ENCODE peak calls at places on chromosome 10, in five cellular contexts. One of them, this sample, is unnamed.

GRCh38 chr10:132066186-132066585 is 440 bp downstream of the JAKMIP3 start:
- DNase-seq in thoracic aorta: no peak
- DNase-seq in IMR-90: no peak
- DNase-seq in GM13977: no peak
- DNase-seq in lower lobe of right lung: no peak
- DNase-seq in this sample: no peak

GRCh38 chr10:17229967-17230682 is 2.1 kb downstream of the VIM start:
- DNase-seq in lower lobe of right lung: peak
- DNase-seq in thoracic aorta: no peak
- DNase-seq in GM13977: peak
- DNase-seq in IMR-90: peak
- DNase-seq in this sample: peak

GRCh38 chr10:44326474-44327030 is 58.3 kb downstream of the CXCL12 start:
- DNase-seq in IMR-90: no peak
- DNase-seq in lower lobe of right lung: no peak
- DNase-seq in thoracic aorta: no peak
- DNase-seq in GM13977: no peak
- DNase-seq in this sample: no peak

GRCh38 chr10:52739380-52740154 is 33.0 kb downstream of the MBL2 start:
- DNase-seq in GM13977: no peak
- DNase-seq in IMR-90: no peak
- DNase-seq in lower lobe of right lung: no peak
- DNase-seq in thoracic aorta: no peak
- DNase-seq in this sample: no peak

GRCh38 chr10:70704211-70704610 is 31.9 kb downstream of the ADAMTS14 start:
- DNase-seq in thoracic aorta: no peak
- DNase-seq in IMR-90: no peak
- DNase-seq in GM13977: no peak
- DNase-seq in lower lobe of right lung: no peak
- DNase-seq in this sample: no peak

GRCh38 chr10:79235765-79236755 is 111.2 kb upstream of the PPIF start:
- DNase-seq in lower lobe of right lung: no peak
- DNase-seq in thoracic aorta: no peak
- DNase-seq in GM13977: no peak
- DNase-seq in IMR-90: no peak
- DNase-seq in this sample: no peak

GRCh38 chr10:113084031-113084430 is 134.0 kb downstream of the TCF7L2 start:
- DNase-seq in thoracic aorta: no peak
- DNase-seq in lower lobe of right lung: no peak
- DNase-seq in IMR-90: peak
- DNase-seq in GM13977: no peak
- DNase-seq in this sample: no peak

GRCh38 chr10:110422548-110422947 is 75.2 kb upstream of the DUSP5 start:
- DNase-seq in thoracic aorta: no peak
- DNase-seq in IMR-90: no peak
- DNase-seq in GM13977: no peak
- DNase-seq in lower lobe of right lung: no peak
- DNase-seq in this sample: no peak

GRCh38 chr10:86815640-86816039 is 59.2 kb downstream of the BMPR1A start:
- DNase-seq in GM13977: no peak
- DNase-seq in IMR-90: no peak
- DNase-seq in thoracic aorta: no peak
- DNase-seq in lower lobe of right lung: no peak
- DNase-seq in this sample: no peak

GRCh38 chr10:101839421-101840063 is 4.1 kb downstream of the KCNIP2 start:
- DNase-seq in IMR-90: peak
- DNase-seq in thoracic aorta: no peak
- DNase-seq in GM13977: peak
- DNase-seq in lower lobe of right lung: peak
- DNase-seq in this sample: peak

GRCh38 chr10:132422169-132422691 is 25.2 kb downstream of the PWWP2B start:
- DNase-seq in IMR-90: no peak
- DNase-seq in thoracic aorta: no peak
- DNase-seq in GM13977: peak
- DNase-seq in lower lobe of right lung: no peak
- DNase-seq in this sample: no peak

GRCh38 chr10:13743101-13743693 is 156.4 kb downstream of the PRPF18 start:
- DNase-seq in lower lobe of right lung: no peak
- DNase-seq in GM13977: peak
- DNase-seq in thoracic aorta: no peak
- DNase-seq in IMR-90: peak
- DNase-seq in this sample: peak

GRCh38 chr10:76411719-76412435 is 980.5 kb downstream of the LRMDA start:
- DNase-seq in thoracic aorta: no peak
- DNase-seq in lower lobe of right lung: no peak
- DNase-seq in IMR-90: no peak
- DNase-seq in GM13977: no peak
- DNase-seq in this sample: no peak

GRCh38 chr10:74008212-74008731 is 10.4 kb downstream of the VCL start:
- DNase-seq in IMR-90: peak
- DNase-seq in thoracic aorta: no peak
- DNase-seq in lower lobe of right lung: no peak
- DNase-seq in GM13977: peak
- DNase-seq in this sample: peak

GRCh38 chr10:25562547-25562946 is 371.5 kb upstream of the MYO3A start:
- DNase-seq in lower lobe of right lung: no peak
- DNase-seq in GM13977: no peak
- DNase-seq in thoracic aorta: no peak
- DNase-seq in IMR-90: no peak
- DNase-seq in this sample: no peak

GRCh38 chr10:79314761-79315601 is 32.3 kb upstream of the PPIF start:
- DNase-seq in lower lobe of right lung: peak
- DNase-seq in IMR-90: no peak
- DNase-seq in thoracic aorta: no peak
- DNase-seq in GM13977: no peak
- DNase-seq in this sample: no peak

GRCh38 chr10:33129181-33129928 is 171.3 kb upstream of the ITGB1 start:
- DNase-seq in IMR-90: peak
- DNase-seq in GM13977: no peak
- DNase-seq in thoracic aorta: no peak
- DNase-seq in lower lobe of right lung: no peak
- DNase-seq in this sample: no peak

GRCh38 chr10:33134011-33134751 is 176.2 kb upstream of the ITGB1 start:
- DNase-seq in GM13977: no peak
- DNase-seq in IMR-90: peak
- DNase-seq in thoracic aorta: peak
- DNase-seq in lower lobe of right lung: peak
- DNase-seq in this sample: no peak

GRCh38 chr10:33133557-33133956 is 175.5 kb upstream of the ITGB1 start:
- DNase-seq in lower lobe of right lung: no peak
- DNase-seq in IMR-90: no peak
- DNase-seq in thoracic aorta: no peak
- DNase-seq in GM13977: no peak
- DNase-seq in this sample: no peak

GRCh38 chr10:33129987-33130386 is 172.0 kb upstream of the ITGB1 start:
- DNase-seq in GM13977: no peak
- DNase-seq in lower lobe of right lung: no peak
- DNase-seq in IMR-90: peak
- DNase-seq in thoracic aorta: no peak
- DNase-seq in this sample: no peak

DNA sequence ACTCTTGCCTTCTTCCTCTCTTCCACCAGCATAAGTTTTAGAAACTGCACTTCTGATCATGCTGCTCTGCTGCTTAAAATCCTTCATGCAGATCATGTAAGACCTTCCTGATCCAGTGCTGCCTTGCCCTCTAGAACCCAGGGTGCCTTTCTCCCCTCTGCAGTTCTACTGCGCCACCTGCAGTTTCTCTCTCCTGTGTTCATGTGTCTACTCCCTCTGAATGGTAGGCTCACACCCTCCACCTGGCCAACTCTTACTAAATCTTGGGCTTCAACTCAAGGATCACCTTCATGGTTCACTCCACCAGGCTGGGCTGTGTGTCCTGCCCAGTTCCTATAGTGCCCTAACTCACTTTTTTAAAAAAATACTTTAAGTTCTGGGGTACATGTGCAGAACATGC is 174.6 kb upstream of the ITGB1 start:
- DNase-seq in IMR-90: no peak
- DNase-seq in thoracic aorta: no peak
- DNase-seq in GM13977: no peak
- DNase-seq in lower lobe of right lung: no peak
- DNase-seq in this sample: no peak
- TF ChIP-seq CTCF in IMR-90: no peak
- TF ChIP-seq CTCF in thoracic aorta: no peak
- TF ChIP-seq CTCF in GM13977: no peak
- TF ChIP-seq CTCF in lower lobe of right lung: no peak
- TF ChIP-seq CTCF in this sample: no peak

DNA sequence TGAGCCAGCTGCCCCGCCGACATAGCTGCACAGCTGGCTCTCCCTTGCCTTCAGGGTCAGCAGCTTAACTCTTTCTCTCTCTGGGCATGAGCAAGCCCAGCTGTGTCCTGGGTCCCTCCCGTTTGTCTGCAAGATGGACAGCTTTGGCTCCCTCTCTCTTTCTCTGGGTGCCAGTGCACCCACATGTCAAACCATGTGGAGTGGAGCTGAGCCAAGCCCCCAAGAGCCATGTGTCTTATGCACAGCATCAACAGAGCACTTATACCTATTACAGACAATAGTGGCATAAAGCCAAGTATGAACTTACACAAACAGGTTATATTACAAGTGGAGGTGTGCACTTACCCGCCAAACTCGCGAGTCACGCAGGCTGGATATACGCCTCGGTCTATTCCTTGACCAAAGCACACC is 35.7 kb upstream of the MTPAP start:
- DNase-seq in thoracic aorta: no peak
- DNase-seq in IMR-90: peak
- DNase-seq in lower lobe of right lung: no peak
- DNase-seq in GM13977: peak
- DNase-seq in this sample: no peak
- TF ChIP-seq CTCF in thoracic aorta: no peak
- TF ChIP-seq CTCF in IMR-90: peak
- TF ChIP-seq CTCF in lower lobe of right lung: peak
- TF ChIP-seq CTCF in GM13977: peak
- TF ChIP-seq CTCF in this sample: peak

GRCh38 chr10:4006051-4006450 is 221.0 kb upstream of the KLF6 start:
- DNase-seq in lower lobe of right lung: peak
- DNase-seq in GM13977: no peak
- DNase-seq in thoracic aorta: no peak
- DNase-seq in IMR-90: no peak
- DNase-seq in this sample: no peak

GRCh38 chr10:4008676-4009382 is 223.8 kb upstream of the KLF6 start:
- DNase-seq in thoracic aorta: no peak
- DNase-seq in lower lobe of right lung: no peak
- DNase-seq in IMR-90: peak
- DNase-seq in GM13977: no peak
- DNase-seq in this sample: no peak

GRCh38 chr10:4004990-4005389 is 220.0 kb upstream of the KLF6 start:
- DNase-seq in IMR-90: no peak
- DNase-seq in lower lobe of right lung: no peak
- DNase-seq in thoracic aorta: no peak
- DNase-seq in GM13977: no peak
- DNase-seq in this sample: no peak

GRCh38 chr10:4007771-4008170 is 222.8 kb upstream of the KLF6 start:
- DNase-seq in IMR-90: no peak
- DNase-seq in GM13977: no peak
- DNase-seq in lower lobe of right lung: no peak
- DNase-seq in thoracic aorta: no peak
- DNase-seq in this sample: no peak

DNA sequence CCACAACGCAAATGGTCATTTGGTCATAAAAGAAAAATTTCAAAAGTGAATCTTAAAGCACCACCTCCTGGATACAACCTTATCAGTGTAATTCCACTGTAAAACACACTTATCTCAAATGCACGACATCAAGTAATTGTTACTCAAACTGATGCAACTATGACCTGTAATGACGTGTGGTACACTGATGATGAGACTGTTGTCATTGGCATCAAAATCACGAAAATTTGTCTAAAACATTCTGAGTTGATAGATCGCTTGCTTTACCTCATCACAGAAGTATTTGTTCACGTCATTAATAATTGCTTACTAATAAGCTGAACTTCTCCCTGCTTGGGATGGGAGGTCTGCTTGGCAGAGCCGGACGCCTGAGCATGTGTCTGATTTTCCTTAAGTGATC is 221.8 kb upstream of the KLF6 start:
- DNase-seq in IMR-90: peak
- DNase-seq in lower lobe of right lung: no peak
- DNase-seq in thoracic aorta: no peak
- DNase-seq in GM13977: no peak
- DNase-seq in this sample: no peak
- TF ChIP-seq CTCF in IMR-90: no peak
- TF ChIP-seq CTCF in lower lobe of right lung: no peak
- TF ChIP-seq CTCF in thoracic aorta: no peak
- TF ChIP-seq CTCF in GM13977: no peak
- TF ChIP-seq CTCF in this sample: no peak

GRCh38 chr10:98659951-98660350 is 213.2 kb upstream of the HPS1 start:
- DNase-seq in lower lobe of right lung: no peak
- DNase-seq in thoracic aorta: no peak
- DNase-seq in GM13977: no peak
- DNase-seq in IMR-90: no peak
- DNase-seq in this sample: no peak

GRCh38 chr10:98667081-98667480 is 220.3 kb upstream of the HPS1 start:
- DNase-seq in GM13977: no peak
- DNase-seq in thoracic aorta: no peak
- DNase-seq in lower lobe of right lung: no peak
- DNase-seq in IMR-90: no peak
- DNase-seq in this sample: no peak

GRCh38 chr10:98664329-98665042 is 217.8 kb upstream of the HPS1 start:
- DNase-seq in thoracic aorta: no peak
- DNase-seq in IMR-90: peak
- DNase-seq in lower lobe of right lung: no peak
- DNase-seq in GM13977: peak
- DNase-seq in this sample: peak
- TF ChIP-seq CTCF in thoracic aorta: peak
- TF ChIP-seq CTCF in IMR-90: peak
- TF ChIP-seq CTCF in lower lobe of right lung: peak
- TF ChIP-seq CTCF in GM13977: peak
- TF ChIP-seq CTCF in this sample: peak

DNA sequence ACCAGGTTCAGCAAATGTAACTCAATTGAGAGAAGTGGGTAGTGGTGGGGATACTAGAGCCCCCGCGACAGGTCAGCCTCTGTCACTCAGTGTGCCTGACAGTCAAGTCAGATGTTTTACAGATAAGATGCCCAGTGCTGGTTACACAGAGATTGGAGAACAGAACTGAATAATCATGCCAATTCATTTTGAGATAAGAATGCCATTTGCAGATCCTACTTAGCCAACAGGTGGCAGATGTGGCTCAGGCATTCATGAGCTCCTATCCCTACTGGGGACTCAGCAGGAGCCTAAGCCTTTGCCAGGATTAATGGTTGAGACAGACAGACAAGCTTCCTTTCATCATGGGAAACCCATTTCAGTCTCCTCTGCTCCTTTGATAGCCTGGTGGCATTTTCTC is 137.8 kb downstream of the MAPK8 start:
- DNase-seq in GM13977: peak
- DNase-seq in thoracic aorta: no peak
- DNase-seq in lower lobe of right lung: no peak
- DNase-seq in IMR-90: peak
- DNase-seq in this sample: peak
- TF ChIP-seq CTCF in GM13977: no peak
- TF ChIP-seq CTCF in thoracic aorta: no peak
- TF ChIP-seq CTCF in lower lobe of right lung: no peak
- TF ChIP-seq CTCF in IMR-90: peak
- TF ChIP-seq CTCF in this sample: no peak

This sample was measured in GM10248.